ENCODE peak calls at places on chromosomes 13 and 19, in five cellular contexts. I is H1, K is IMR-90, N is A549, S is HepG2. V is an unnamed sample.
A peak's percentile ranks its signal among the peaks of the same experiment; 100 is the strongest.

GRCh38 chr13:112812306-112813034 is 122.6 kb downstream of the ATP11A start:
- DNase-seq in K (no peak), N (no peak), I (no peak), S (no peak), V (no peak)

GRCh38 chr13:90238433-90238832 is 1109.1 kb upstream of the MIR17HG start:
- DNase-seq in I (no peak), N (no peak), K (no peak), S (no peak), V (no peak)

GRCh38 chr13:75670496-75670895 is 34.4 kb downstream of the LMO7 start:
- DNase-seq in K (peak; percentile 77), I (no peak), S (no peak), N (no peak), V (no peak)

GRCh38 chr13:109297628-109298027 is 488.8 kb downstream of the IRS2 start:
- DNase-seq in S (no peak), N (no peak), I (no peak), K (peak; percentile 90), V (peak; percentile 36)

GRCh38 chr13:77751513-77752456 is 54.3 kb downstream of the SLAIN1 start:
- DNase-seq in N (peak; percentile 6), S (peak; percentile 41), I (no peak), K (peak; percentile 37), V (peak; percentile 23)

GRCh38 chr19:54364775-54365257 is at the start of gene LAIR1:
- DNase-seq in I (no peak), N (no peak), S (no peak), K (no peak), V (no peak)

GRCh38 chr13:101098873-101099272 is 317.4 kb downstream of the NALCN start:
- DNase-seq in K (peak; percentile 7), I (no peak), N (no peak), S (no peak), V (no peak)

GRCh38 chr13:22270881-22271280 is 600.0 kb downstream of the FGF9 start:
- DNase-seq in K (no peak), I (no peak), S (no peak), N (no peak), V (no peak)

GRCh38 chr13:77345150-77345780 is 18.4 kb upstream of the MYCBP2 start:
- DNase-seq in I (no peak), S (no peak), N (no peak), K (no peak), V (no peak)

GRCh38 chr19:16385821-16386220 is 61.2 kb downstream of the KLF2 start:
- DNase-seq in K (no peak), N (no peak), I (no peak), S (no peak), V (no peak)

GRCh38 chr13:30108913-30109237 is 198.5 kb downstream of the KATNAL1 start:
- DNase-seq in N (no peak), S (peak; percentile 33), I (no peak), K (no peak), V (no peak)

GRCh38 chr19:14369399-14370168 is 11.7 kb upstream of the ADGRE5 start:
- DNase-seq in S (no peak), N (no peak), K (peak; percentile 64), I (no peak), V (no peak)

GRCh38 chr19:19280561-19280960 is 7.5 kb upstream of the TM6SF2 start:
- DNase-seq in I (no peak), S (no peak), N (no peak), K (peak; percentile 5), V (no peak)

GRCh38 chr13:92806215-92806614 is 420.4 kb upstream of the GPC6 start:
- DNase-seq in K (no peak), N (no peak), I (no peak), S (no peak), V (no peak)

GRCh38 chr13:99087954-99088491 is 110.2 kb upstream of the DOCK9 start:
- DNase-seq in K (no peak), S (no peak), I (no peak), N (peak; percentile 13), V (peak; percentile 53)

GRCh38 chr19:38606131-38606530 is 11.6 kb downstream of the MAP4K1 start:
- DNase-seq in S (no peak), N (no peak), I (no peak), K (no peak), V (no peak)

GRCh38 chr13:73956101-73956500 is 178.1 kb downstream of the KLF12 start:
- DNase-seq in K (no peak), S (no peak), N (no peak), I (no peak), V (no peak)

GRCh38 chr13:81639984-81640582 is 1299.2 kb upstream of the SPRY2 start:
- DNase-seq in I (no peak), N (no peak), S (peak; percentile 25), K (no peak), V (peak; percentile 8)

DNA sequence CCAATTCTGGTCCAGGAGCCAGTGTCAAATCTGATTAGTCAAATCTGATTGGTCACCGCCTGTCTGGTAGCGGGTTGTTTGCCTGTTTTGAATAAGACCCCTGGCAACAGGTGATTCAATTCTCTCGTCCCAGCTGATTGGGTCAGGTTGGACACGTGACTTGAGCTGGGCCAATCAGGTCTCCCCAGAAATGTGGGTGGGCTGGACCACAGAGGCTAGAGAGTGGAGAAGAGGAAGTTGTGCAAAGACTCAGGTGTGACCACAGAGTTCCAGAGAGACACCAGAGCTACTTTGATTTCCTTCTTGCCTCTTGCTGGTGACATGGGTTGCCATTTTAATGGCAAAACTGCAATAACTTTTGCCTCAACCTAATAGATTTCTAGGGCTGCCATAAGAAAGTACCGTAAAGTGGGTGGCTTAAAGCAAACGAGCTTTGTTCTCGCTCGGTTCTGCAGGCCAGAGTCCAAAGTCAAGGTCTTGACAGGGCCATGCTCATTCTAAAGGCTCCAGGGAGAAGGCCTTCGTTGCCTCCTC is 5.4 kb downstream of the TNFSF9 start:
- DNase-seq in K (no peak), I (no peak), S (peak; percentile 71), N (peak; percentile 70), V (peak; percentile 88)
- TF ChIP-seq RFX5 in K (peak; percentile 88), I (peak; percentile 99), S (peak; percentile 99), N (peak; percentile 99), V (peak; percentile 100)

GRCh38 chr13:32585625-32586021 is 629 bp upstream of the PDS5B start:
- DNase-seq in N (no peak), S (no peak), I (no peak), K (no peak), V (no peak)

GRCh38 chr13:32582281-32582680 is 4.0 kb upstream of the PDS5B start:
- DNase-seq in K (no peak), I (no peak), N (no peak), S (no peak), V (no peak)

GRCh38 chr13:32577032-32577431 is 9.2 kb upstream of the PDS5B start:
- DNase-seq in K (no peak), S (no peak), I (no peak), N (no peak), V (no peak)

GRCh38 chr13:32582991-32583390 is 3.3 kb upstream of the PDS5B start:
- DNase-seq in I (no peak), K (no peak), N (no peak), S (no peak), V (no peak)

GRCh38 chr13:32581177-32581786 is 5.0 kb upstream of the PDS5B start:
- DNase-seq in I (no peak), N (no peak), K (peak; percentile 47), S (peak; percentile 14), V (no peak)
- TF ChIP-seq RAD21 in I (peak; percentile 36), N (peak; percentile 38), K (peak; percentile 55), S (no peak), V (peak; percentile 67)

DNA sequence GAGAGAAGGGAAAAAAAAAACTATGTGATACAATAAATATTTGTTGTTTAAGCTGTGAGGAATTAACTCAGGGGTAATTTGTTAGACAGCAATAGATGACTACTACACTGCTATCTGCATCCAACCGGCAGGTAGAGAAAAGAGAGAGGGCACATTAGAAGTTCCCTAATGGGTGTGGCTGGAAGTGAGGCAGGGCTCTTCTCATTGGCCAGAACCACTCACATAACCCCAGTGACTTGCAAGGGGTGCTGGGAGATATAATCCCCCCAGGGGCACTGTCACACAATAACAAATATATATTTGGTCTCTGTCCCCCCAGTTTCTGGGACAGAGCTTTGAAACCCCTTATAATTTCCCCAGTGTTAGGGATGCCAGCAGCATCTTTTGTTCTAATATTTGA is 24.3 kb downstream of the FGF21 start:
- DNase-seq in I (no peak), K (no peak), N (no peak), S (no peak), V (no peak)
- H3K4me2 ChIP-seq in I (no peak overlapping the region), K (no peak overlapping the region), N (no peak overlapping the region), S (no peak overlapping the region), V (no peak overlapping the region)

GRCh38 chr19:18014197-18014596 is 6.2 kb downstream of the ARRDC2 start:
- DNase-seq in K (no peak), I (no peak), N (no peak), S (no peak), V (no peak)
- TF ChIP-seq RFX5 in K (no peak), I (no peak), N (no peak), S (no peak), V (no peak)

V was measured in SK-N-SH.